ENCODE peak calls at places on chromosomes 12 and 14, in five cellular contexts. O is K562, Z is transverse colon, G is HepG2, U is suprapubic skin. W is an unnamed sample.

GRCh38 chr12:102496571-102496970 is 16.2 kb upstream of the IGF1 start:
- DNase-seq in O (no peak), Z (no peak), G (no peak), U (no peak), W (no peak)

GRCh38 chr14:105281354-105282097 is 19.3 kb downstream of the BRF1 start:
- DNase-seq in O (peak), Z (no peak), G (peak), U (no peak), W (no peak)

GRCh38 chr12:94603434-94604068 is 46.8 kb downstream of the TMCC3 start:
- DNase-seq in O (peak), Z (peak), G (peak), U (no peak), W (peak)

GRCh38 chr14:85336817-85337216 is 193.1 kb upstream of the FLRT2 start:
- DNase-seq in O (no peak), Z (no peak), G (no peak), U (no peak), W (no peak)

GRCh38 chr14:99273025-99273723 is 1.2 kb upstream of the BCL11B start:
- DNase-seq in O (no peak), Z (peak), G (peak), U (peak), W (peak)

GRCh38 chr12:123141615-123142517 is 9.0 kb downstream of the PITPNM2 start:
- DNase-seq in O (no peak), Z (peak), G (peak), U (peak), W (peak)

GRCh38 chr12:16668198-16668597 is 62.2 kb upstream of the LMO3 start:
- DNase-seq in O (no peak), Z (no peak), G (no peak), U (no peak), W (no peak)

GRCh38 chr14:52678591-52678990 is 16.8 kb downstream of the ERO1A start:
- DNase-seq in O (no peak), Z (no peak), G (peak), U (no peak), W (no peak)

GRCh38 chr12:91404362-91404899 is 221.8 kb upstream of the DCN start:
- DNase-seq in O (no peak), Z (no peak), G (no peak), U (no peak), W (no peak)

GRCh38 chr12:54579696-54580333 is 8.6 kb downstream of the PPP1R1A start:
- DNase-seq in O (peak), Z (peak), G (peak), U (peak), W (peak)
- TF ChIP-seq POLR2AphosphoS5 in O (no peak), Z (no peak), G (no peak), U (no peak), W (peak)

DNA sequence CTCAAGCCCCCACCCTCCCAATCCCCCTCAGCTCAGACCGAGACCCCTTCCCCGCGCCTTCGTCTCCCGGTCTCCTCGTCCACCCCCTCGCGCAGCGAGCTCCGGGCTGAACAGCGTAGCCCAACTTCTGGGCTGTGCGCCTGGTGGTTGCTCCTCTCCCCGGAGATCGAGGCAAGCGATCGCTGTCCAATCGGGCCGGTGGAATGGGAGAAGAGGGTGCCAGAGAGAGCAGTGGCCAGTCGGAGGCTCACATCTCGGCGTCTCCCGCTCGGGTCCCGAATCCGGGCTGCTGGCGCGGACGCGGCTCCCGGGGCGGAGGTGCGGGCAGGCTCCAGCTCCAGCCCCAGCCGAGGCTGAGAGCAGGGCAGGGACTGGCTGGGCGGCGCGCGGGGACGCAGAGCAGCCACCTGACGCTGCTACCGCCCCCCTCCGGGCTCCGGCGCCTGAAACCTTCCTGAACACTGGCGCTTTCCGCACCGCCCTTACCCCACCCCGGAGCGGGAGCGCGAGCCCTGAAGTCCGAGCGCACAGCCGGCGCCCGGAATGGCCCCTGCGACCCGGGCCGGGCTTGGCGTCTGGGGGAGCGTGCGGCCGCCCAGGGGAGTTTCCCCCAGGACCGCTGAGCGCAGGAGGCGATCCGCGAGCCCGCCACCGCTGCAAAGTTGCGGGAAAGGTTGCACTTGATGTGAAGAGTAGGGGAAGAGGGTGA is 508 bp upstream of the KCNH5 start:
- DNase-seq in O (peak), Z (no peak), G (peak), U (no peak), W (no peak)
- TF ChIP-seq EP300 in O (no peak), Z (no peak), G (no peak), U (no peak), W (no peak)

DNA sequence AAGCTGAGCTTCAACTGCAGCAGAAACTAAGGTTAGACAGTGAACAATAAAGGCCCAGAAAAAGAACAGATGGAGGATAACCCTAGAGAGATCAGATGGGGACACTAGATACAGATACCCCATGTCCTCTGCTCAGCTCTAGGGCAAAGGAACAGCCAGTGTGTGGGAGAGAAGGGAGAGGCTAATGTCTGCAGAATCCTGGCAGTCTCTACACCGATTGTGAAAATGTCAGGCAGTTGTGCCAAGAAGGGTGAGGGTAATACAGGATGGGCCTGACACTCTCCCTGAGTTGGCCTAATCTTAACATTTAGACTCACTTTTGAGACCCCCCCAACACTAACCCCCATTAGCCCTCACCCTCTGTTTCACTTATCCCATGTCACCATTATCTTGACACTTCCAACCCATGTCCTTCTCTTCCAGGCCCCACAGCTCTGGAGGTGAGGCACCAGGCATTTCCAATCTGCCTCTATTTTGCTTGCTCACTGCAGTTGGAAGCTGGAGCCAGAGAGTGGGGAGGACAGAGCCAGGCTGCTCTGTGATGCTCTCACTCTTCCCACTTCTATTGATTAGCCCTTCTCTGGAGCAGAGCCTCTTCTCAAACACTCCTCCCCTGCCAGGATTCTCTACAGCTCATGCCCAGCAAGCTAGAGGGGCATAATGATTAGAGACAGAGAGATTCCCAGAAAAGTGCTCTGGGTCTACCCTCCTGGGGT is 3.0 kb upstream of the BLOC1S1 start:
- DNase-seq in O (no peak), Z (no peak), G (no peak), U (no peak), W (no peak)
- H3K4me3 ChIP-seq in O (no peak), Z (no peak), G (no peak), U (no peak), W (no peak)

GRCh38 chr14:93075891-93076290 is 39.8 kb downstream of the ITPK1 start:
- DNase-seq in O (no peak), Z (no peak), G (no peak), U (no peak), W (no peak)

GRCh38 chr14:93076755-93077154 is 39.0 kb downstream of the ITPK1 start:
- DNase-seq in O (no peak), Z (no peak), G (no peak), U (no peak), W (no peak)

GRCh38 chr14:93073366-93073722 is 42.4 kb downstream of the ITPK1 start:
- DNase-seq in O (no peak), Z (peak), G (no peak), U (no peak), W (no peak)

GRCh38 chr14:93072659-93073365 is 42.9 kb downstream of the ITPK1 start:
- DNase-seq in O (no peak), Z (no peak), G (no peak), U (no peak), W (no peak)

GRCh38 chr14:93073833-93074769 is 41.6 kb downstream of the ITPK1 start:
- DNase-seq in O (no peak), Z (no peak), G (peak), U (no peak), W (no peak)
- TF ChIP-seq POLR2AphosphoS5 in O (no peak), Z (no peak), G (no peak), U (no peak), W (no peak)

W was measured in stomach.